ENCODE peak calls at places on chromosomes 12 and 14, in nine cellular contexts. B is SK-N-SH, R is upper lobe of right lung, K is heart right ventricle, T is endothelial cell of umbilical vein, V is ovary, O is cardiac muscle cell, G is IMR-90, S is tibial nerve. D is an unnamed sample.

GRCh38 chr12:32901553-32901952 is 5.0 kb upstream of the PKP2 start:
- DNase-seq in V (no peak), K (no peak), T (no peak), R (no peak), B (no peak), S (no peak), G (no peak), O (peak), D (no peak)

GRCh38 chr14:96949594-96949993 is 152.4 kb downstream of the VRK1 start:
- DNase-seq in R (no peak), B (no peak), V (no peak), K (no peak), O (no peak), G (no peak), S (no peak), T (no peak), D (no peak)

GRCh38 chr14:98466807-98467206 is 805.2 kb downstream of the BCL11B start:
- DNase-seq in S (no peak), B (no peak), T (no peak), R (no peak), V (no peak), G (no peak), O (no peak), K (no peak), D (no peak)

GRCh38 chr12:87254371-87255030 is 774.7 kb downstream of the C12orf50 start:
- DNase-seq in R (no peak), B (no peak), T (no peak), S (no peak), V (no peak), G (no peak), O (no peak), K (no peak), D (no peak)

GRCh38 chr14:32560213-32560857 is 231.2 kb downstream of the AKAP6 start:
- DNase-seq in O (peak), G (peak), T (peak), K (no peak), B (peak), R (no peak), V (no peak), S (no peak), D (no peak)

GRCh38 chr14:64303471-64303917 is 9.3 kb upstream of the ESR2 start:
- DNase-seq in S (no peak), O (peak), K (no peak), T (peak), R (no peak), B (peak), V (no peak), G (peak), D (no peak)

GRCh38 chr14:68365228-68365627 is 427.6 kb downstream of the ZFP36L1 start:
- DNase-seq in V (no peak), T (peak), K (no peak), S (no peak), G (peak), B (no peak), O (peak), R (no peak), D (no peak)

GRCh38 chr14:59997496-59997895 is 77.6 kb downstream of the LRRC9 start:
- DNase-seq in T (no peak), R (no peak), B (no peak), S (no peak), G (no peak), O (peak), V (no peak), K (no peak), D (no peak)

GRCh38 chr12:132477009-132477702 is 12.8 kb upstream of the FBRSL1 start:
- DNase-seq in R (no peak), S (no peak), O (no peak), G (no peak), B (no peak), K (no peak), T (no peak), V (no peak), D (no peak)

GRCh38 chr12:74725154-74725553 is 187.5 kb downstream of the ATXN7L3B start:
- DNase-seq in V (no peak), S (no peak), R (no peak), T (no peak), G (peak), B (no peak), K (no peak), O (peak), D (no peak)
- H3K27ac ChIP-seq in V (no peak), S (no peak), R (no peak), T (no peak), G (no peak), B (no peak), K (no peak), O (no peak), D (no peak)

DNA sequence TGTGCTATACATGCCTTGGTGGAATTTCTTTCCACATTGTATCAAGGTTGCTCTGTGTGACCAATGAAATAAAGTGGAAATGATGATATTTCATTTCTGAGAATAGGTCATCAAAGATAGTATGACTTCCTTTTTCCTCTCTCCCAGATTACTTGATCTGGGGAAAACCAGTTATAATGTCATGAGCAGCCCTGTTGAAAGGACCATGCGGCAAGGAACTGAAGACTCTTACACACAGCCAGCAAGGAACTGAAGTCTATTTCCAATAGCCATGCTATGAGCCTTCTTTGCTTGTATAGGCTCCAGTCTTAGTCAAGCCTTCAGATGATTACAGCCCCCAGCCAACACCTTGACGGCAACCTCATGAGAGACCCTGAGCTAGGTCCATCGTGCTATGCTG is 11.7 kb downstream of the KLRD1 start:
- DNase-seq in T (no peak), R (no peak), O (no peak), S (no peak), G (no peak), K (no peak), V (no peak), B (no peak), D (no peak)
- TF ChIP-seq CTCF in T (no peak), R (no peak), O (no peak), S (no peak), G (no peak), K (no peak), V (no peak), B (no peak), D (no peak)

GRCh38 chr12:47773062-47773857 is at the start of gene SLC48A1:
- DNase-seq in V (peak), B (peak), O (peak), T (peak), S (no peak), R (peak), K (peak), G (peak), D (no peak)

GRCh38 chr12:47774664-47775063 is 1.6 kb downstream of the SLC48A1 start:
- DNase-seq in G (no peak), T (no peak), B (no peak), R (no peak), K (no peak), S (no peak), V (no peak), O (no peak), D (no peak)

GRCh38 chr12:47775100-47775911 is 2.3 kb downstream of the SLC48A1 start:
- DNase-seq in S (no peak), V (peak), G (no peak), K (no peak), B (no peak), O (peak), T (no peak), R (peak), D (no peak)

GRCh38 chr12:47772738-47773061 is 338 bp upstream of the SLC48A1 start:
- DNase-seq in B (no peak), R (no peak), S (no peak), T (no peak), G (no peak), V (no peak), K (no peak), O (no peak), D (no peak)

GRCh38 chr12:47773858-47774580 is 981 bp downstream of the SLC48A1 start:
- DNase-seq in T (no peak), O (no peak), V (no peak), G (no peak), K (no peak), B (peak), R (no peak), S (no peak), D (no peak)
- H3K27ac ChIP-seq in T (no peak), O (no peak), V (peak), G (no peak), K (peak), B (no peak), R (peak), S (peak), D (peak)

GRCh38 chr14:29016050-29016900 is 249.7 kb downstream of the FOXG1 start:
- DNase-seq in V (peak), S (no peak), T (peak), O (peak), G (peak), R (peak), K (no peak), B (peak), D (no peak)
- TF ChIP-seq CTCF in V (no peak), S (peak), T (peak), O (peak), G (peak), R (peak), K (peak), B (peak), D (no peak)

GRCh38 chr12:105214141-105214540 is 21.8 kb downstream of the APPL2 start:
- DNase-seq in O (peak), R (no peak), T (no peak), B (no peak), K (no peak), G (peak), S (no peak), V (no peak), D (no peak)
- H3K27ac ChIP-seq in O (no peak), R (no peak), T (peak), B (no peak), K (no peak), G (no peak), S (no peak), V (no peak), D (no peak)

GRCh38 chr14:82626156-82627055 is 1092.8 kb upstream of the SEL1L start:
- DNase-seq in G (no peak), T (no peak), B (no peak), V (no peak), R (no peak), S (no peak), O (no peak), K (no peak), D (no peak)

DNA sequence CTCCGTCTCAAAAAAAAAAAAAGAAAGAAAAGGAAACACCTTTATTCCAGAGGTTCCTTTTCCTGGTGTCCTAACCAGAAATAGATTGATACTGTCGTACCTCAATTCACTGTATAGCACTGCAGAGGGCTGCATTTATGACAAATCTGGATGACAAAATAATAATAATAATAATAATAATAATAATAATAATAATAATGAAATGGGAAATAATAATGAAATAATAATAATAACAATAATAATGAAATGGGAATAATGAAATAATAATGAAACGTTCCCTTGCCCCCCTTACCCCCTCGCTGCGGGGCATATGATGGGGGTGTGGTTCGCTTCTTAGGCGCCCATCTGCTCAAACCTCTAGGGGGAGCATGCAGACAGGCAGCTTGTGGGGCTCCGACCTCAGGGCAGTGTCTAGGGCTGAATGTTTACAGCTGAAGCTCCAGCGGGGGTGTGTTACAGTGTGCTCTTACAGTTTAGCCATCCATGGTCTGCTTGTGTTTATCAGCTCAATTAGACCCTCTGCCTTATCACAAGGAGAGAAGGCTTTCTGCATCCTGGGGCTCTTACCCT is 1088.3 kb upstream of the SEL1L start:
- DNase-seq in K (no peak), V (no peak), S (no peak), G (no peak), T (no peak), B (peak), R (no peak), O (no peak), D (no peak)
- TF ChIP-seq CTCF in K (no peak), V (no peak), S (no peak), G (no peak), T (no peak), B (no peak), R (no peak), O (no peak), D (no peak)

GRCh38 chr12:92595663-92596062 is 107.1 kb upstream of the PLEKHG7 start:
- DNase-seq in G (no peak), S (no peak), T (no peak), K (no peak), B (no peak), O (no peak), R (no peak), V (no peak), D (no peak)
- H3K27ac ChIP-seq in G (no peak), S (no peak), T (no peak), K (no peak), B (no peak), O (no peak), R (no peak), V (no peak), D (no peak)

DNA sequence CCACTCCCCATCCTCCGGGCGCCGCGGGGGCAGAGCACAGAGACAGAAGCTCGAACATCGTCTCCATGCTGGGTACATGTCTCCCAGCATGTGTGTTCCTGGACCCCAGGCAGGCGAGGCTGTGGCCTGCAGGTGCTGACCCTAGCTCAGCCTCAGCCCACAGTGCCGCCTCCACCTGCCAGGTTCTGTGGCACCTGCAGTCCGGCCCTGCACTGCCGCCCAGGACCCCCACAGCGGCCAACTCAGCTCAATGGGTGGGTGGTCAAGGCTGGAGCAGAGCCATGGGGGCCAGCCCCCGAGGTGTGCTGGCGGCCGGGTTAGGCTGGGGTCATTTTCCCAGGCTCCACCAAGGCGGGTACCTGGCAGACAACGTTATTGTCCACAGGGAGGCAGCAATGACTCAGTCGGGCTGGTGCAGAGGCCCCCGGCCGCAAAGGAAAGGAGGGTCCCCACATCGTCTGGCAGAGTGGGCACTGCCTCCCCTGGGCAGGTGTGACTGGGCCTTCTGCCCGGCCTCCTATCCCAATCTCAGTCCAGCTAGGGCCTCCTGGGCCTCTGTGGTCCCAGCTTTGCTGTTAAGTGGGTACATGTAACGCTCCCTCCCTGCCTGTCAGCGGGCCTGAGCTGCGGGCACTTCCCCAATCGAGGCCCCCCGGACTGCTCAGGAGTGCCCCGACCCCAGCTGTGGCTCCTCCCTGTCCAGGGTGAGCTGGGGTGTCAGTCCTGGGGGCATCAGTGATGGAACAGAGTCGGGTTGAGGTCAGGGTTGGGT is 20.2 kb upstream of the NUDT14 start:
- DNase-seq in G (no peak), T (no peak), V (no peak), S (no peak), B (no peak), O (no peak), K (no peak), R (no peak), D (no peak)
- TF ChIP-seq CTCF in G (no peak), T (peak), V (no peak), S (no peak), B (no peak), O (no peak), K (no peak), R (peak), D (no peak)

GRCh38 chr12:103803847-103804246 is 37.2 kb downstream of the NT5DC3 start:
- DNase-seq in S (no peak), T (no peak), K (no peak), O (no peak), B (no peak), R (no peak), G (no peak), V (no peak), D (no peak)

GRCh38 chr12:103800252-103800771 is 40.7 kb downstream of the NT5DC3 start:
- DNase-seq in O (peak), K (peak), V (peak), T (peak), G (peak), S (peak), B (peak), R (no peak), D (peak)

GRCh38 chr12:103799504-103800251 is 41.4 kb downstream of the NT5DC3 start:
- DNase-seq in O (peak), T (no peak), B (no peak), V (no peak), R (no peak), S (no peak), K (no peak), G (peak), D (no peak)

GRCh38 chr12:103801709-103802585 is 39.1 kb downstream of the NT5DC3 start:
- DNase-seq in K (no peak), T (no peak), O (peak), S (no peak), B (no peak), V (no peak), R (no peak), G (peak), D (no peak)

DNA sequence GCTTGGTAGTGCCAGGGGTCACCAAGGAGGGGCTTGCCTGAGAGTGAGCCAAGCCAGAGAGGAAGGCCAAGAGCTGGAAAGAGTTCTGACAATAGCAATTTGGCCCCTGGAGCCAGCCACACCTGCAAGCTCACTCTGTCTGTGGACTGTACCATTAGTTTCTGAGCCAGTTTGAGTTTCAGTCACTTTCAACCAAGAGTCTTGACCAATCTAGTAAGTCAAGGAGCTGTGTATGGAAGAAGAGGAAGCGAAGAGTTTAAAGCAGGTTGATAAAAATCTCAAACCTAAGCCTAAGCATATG is 38.5 kb downstream of the NT5DC3 start:
- DNase-seq in V (no peak), R (no peak), T (no peak), G (no peak), B (no peak), S (no peak), K (no peak), O (no peak), D (no peak)
- H3K27ac ChIP-seq in V (no peak), R (no peak), T (no peak), G (no peak), B (no peak), S (no peak), K (no peak), O (no peak), D (no peak)